ENCODE peak calls at places on chromosomes 5 and 9, in five cellular contexts. C is HS-5; R is activated CD4-positive, alpha-beta T cell treated with anti-CD3 and anti-CD28 coated beads, Interleukin-2, amount 10 ng/mL, durations not matched to agents 7 days and 5 days; J is iPS-NIHi11; N is GM04504. A is an unnamed sample.

GRCh38 chr9:136722093-136722968 is 10.0 kb downstream of the DIPK1B start:
- DNase-seq in C (no peak), R (no peak), J (no peak), N (no peak), A (no peak)

GRCh38 chr9:109108318-109108717 is 11.4 kb downstream of the TMEM245 start:
- DNase-seq in C (no peak), R (no peak), J (no peak), N (no peak), A (no peak)

GRCh38 chr5:78157001-78157400 is 137.5 kb downstream of the AP3B1 start:
- DNase-seq in C (no peak), R (no peak), J (peak; percentile 7), N (no peak), A (no peak)

GRCh38 chr5:62376064-62376463 is 27.6 kb downstream of the DIMT1 start:
- DNase-seq in C (no peak), R (no peak), J (no peak), N (no peak), A (no peak)

GRCh38 chr9:131915181-131915580 is 164.5 kb downstream of the MED27 start:
- DNase-seq in C (peak; percentile 37), R (no peak), J (no peak), N (peak; percentile 4), A (no peak)

GRCh38 chr5:128424672-128425071 is 113.4 kb downstream of the FBN2 start:
- DNase-seq in C (no peak), R (no peak), J (no peak), N (no peak), A (no peak)

GRCh38 chr5:151742870-151743294 is 15.5 kb downstream of the ATOX1 start:
- DNase-seq in C (no peak), R (no peak), J (peak; percentile 83), N (no peak), A (no peak)

GRCh38 chr9:121670447-121670846 is 19.0 kb downstream of the DAB2IP start:
- DNase-seq in C (no peak), R (no peak), J (no peak), N (no peak), A (no peak)

GRCh38 chr9:2262809-2263510 is 247.8 kb downstream of the SMARCA2 start:
- DNase-seq in C (no peak), R (no peak), J (no peak), N (no peak), A (no peak)

GRCh38 chr9:130846487-130847305 is 11.6 kb downstream of the ABL1 start:
- DNase-seq in C (peak; percentile 82), R (no peak), J (no peak), N (no peak), A (no peak)

GRCh38 chr5:172178301-172179031 is 9.6 kb downstream of the STK10 start:
- DNase-seq in C (no peak), R (peak; percentile 70), J (no peak), N (no peak), A (no peak)

GRCh38 chr5:157289164-157289819 is 23.4 kb downstream of the CYFIP2 start:
- DNase-seq in C (no peak), R (no peak), J (no peak), N (no peak), A (no peak)